ENCODE peak calls at places on chromosomes 13 and 19, in five cellular contexts. D is choroid plexus epithelial cell; G is adrenal gland; Q is stimulated activated CD8-positive, alpha-beta memory T cell treated with anti-CD3 and anti-CD28 coated beads, Interleukin-4, amount 100 ng/mL, for 24 hours; W is RPMI8226. M is an unnamed sample.

GRCh38 chr19:11849264-11849615 is 714 bp downstream of the ZNF439 start:
- DNase-seq in Q (no peak), D (peak; percentile 15), G (no peak), W (no peak), M (peak; percentile 87)

GRCh38 chr19:54207908-54208783 is 7.5 kb downstream of the RPS9 start:
- DNase-seq in D (peak; percentile 99), Q (no peak), G (peak; percentile 90), W (peak; percentile 96), M (peak; percentile 100)

GRCh38 chr13:35630551-35631275 is 154.2 kb upstream of the MAB21L1 start:
- DNase-seq in G (no peak), Q (no peak), D (peak; percentile 76), W (peak; percentile 25), M (peak; percentile 81)

GRCh38 chr19:46009530-46010510 is 13.0 kb downstream of the PGLYRP1 start:
- DNase-seq in D (peak; percentile 82), W (peak; percentile 54), G (peak; percentile 70), Q (peak; percentile 57), M (peak; percentile 77)

GRCh38 chr19:6723108-6723618 is 2.7 kb upstream of the C3 start:
- DNase-seq in D (peak; percentile 61), G (peak; percentile 77), W (no peak), Q (no peak), M (peak; percentile 4)

GRCh38 chr13:18921063-18921462 is 260.6 kb downstream of the TUBA3C start:
- DNase-seq in G (no peak), D (no peak), Q (no peak), W (no peak), M (peak; percentile 62)

GRCh38 chr13:82747331-82747730 is 1134.9 kb downstream of the SLITRK1 start:
- DNase-seq in G (no peak), Q (no peak), D (peak; percentile 22), W (no peak), M (no peak)

GRCh38 chr19:11479470-11480080 is 1.3 kb downstream of the ELAVL3 start:
- DNase-seq in Q (peak; percentile 19), W (peak; percentile 37), D (peak; percentile 15), G (peak; percentile 52), M (no peak)

GRCh38 chr13:40388617-40389016 is 277.8 kb downstream of the FOXO1 start:
- DNase-seq in G (no peak), W (peak; percentile 69), Q (peak; percentile 65), D (peak; percentile 47), M (no peak)

M was measured in OCI-M1.